ENCODE peak calls at places on chromosomes 11 and 22, in six cellular contexts. Y is GM23248, M is mucosa of descending colon, X is LHCN-M2, K is SK-MEL-5, L is NCI-H82. T is an unnamed sample.

GRCh38 chr11:122981388-122982264 is at the start of gene BSX:
- DNase-seq in Y (peak), M (peak), X (peak), K (peak), L (peak), T (no peak)

GRCh38 chr22:36546932-36547331 is 18.0 kb upstream of the EIF3D start:
- DNase-seq in Y (peak), M (no peak), X (peak), K (no peak), L (no peak), T (peak)

GRCh38 chr11:46383404-46383758 is 1.9 kb downstream of the MDK start:
- DNase-seq in Y (no peak), M (no peak), X (no peak), K (no peak), L (peak), T (no peak)

GRCh38 chr11:93213622-93214021 is 15.8 kb upstream of the SLC36A4 start:
- DNase-seq in Y (no peak), M (no peak), X (no peak), K (no peak), L (no peak), T (no peak)

GRCh38 chr22:24118689-24119384 is 62.5 kb upstream of the SUSD2 start:
- DNase-seq in Y (no peak), M (no peak), X (no peak), K (no peak), L (no peak), T (no peak)

GRCh38 chr11:27089746-27090145 is 49.1 kb downstream of the BBOX1 start:
- DNase-seq in Y (no peak), M (no peak), X (no peak), K (no peak), L (no peak), T (no peak)

GRCh38 chr11:111299111-111300026 is 1.0 kb downstream of the POU2AF3 start:
- DNase-seq in Y (peak), M (peak), X (peak), K (peak), L (no peak), T (peak)

GRCh38 chr11:16632295-16633200 is 105.9 kb upstream of the C11orf58 start:
- DNase-seq in Y (peak), M (no peak), X (no peak), K (peak), L (peak), T (peak)

GRCh38 chr11:129223701-129224149 is 31.6 kb upstream of the ARHGAP32 start:
- DNase-seq in Y (peak), M (no peak), X (peak), K (no peak), L (no peak), T (no peak)

GRCh38 chr22:37803636-37804371 is 3.9 kb upstream of the GCAT start:
- DNase-seq in Y (no peak), M (peak), X (no peak), K (no peak), L (no peak), T (no peak)

GRCh38 chr22:26672590-26673468 is 15.4 kb downstream of the MIAT start:
- DNase-seq in Y (peak), M (peak), X (peak), K (peak), L (peak), T (peak)

T was measured in dermis microvascular lymphatic vessel endothelial cell.